ENCODE peak calls at places on chromosomes 5 and 9, in ten cellular contexts. K, R, Q, U, C, B, I, L, W and O are unnamed samples.

GRCh38 chr9:133931059-133931458 is 61.1 kb downstream of the VAV2 start:
- DNase-seq in Q (no peak), L (no peak), C (no peak), W (no peak), R (no peak), U (no peak), K (no peak), I (no peak), B (no peak), O (no peak)

GRCh38 chr9:14911046-14911445 is 818 bp upstream of the FREM1 start:
- DNase-seq in W (no peak), L (no peak), K (no peak), Q (no peak), I (no peak), U (no peak), R (no peak), B (no peak), C (no peak), O (peak; percentile 25)

GRCh38 chr5:55146543-55147151 is 13.3 kb upstream of the GPX8 start:
- DNase-seq in U (peak; percentile 91), W (peak; percentile 82), K (peak; percentile 82), Q (peak; percentile 71), C (peak; percentile 62), L (peak; percentile 93), B (peak; percentile 85), I (peak; percentile 83), R (no peak), O (peak; percentile 91)

GRCh38 chr5:131821221-131821620 is 24.4 kb upstream of the FNIP1 start:
- DNase-seq in W (peak; percentile 19), K (no peak), Q (no peak), B (peak; percentile 4), U (no peak), I (no peak), R (no peak), L (peak; percentile 43), C (no peak), O (no peak)

GRCh38 chr5:42360061-42360460 is 63.2 kb upstream of the GHR start:
- DNase-seq in I (no peak), R (no peak), C (no peak), W (peak; percentile 8), B (peak; percentile 75), U (no peak), L (no peak), Q (no peak), K (no peak), O (no peak)

GRCh38 chr5:36502608-36503007 is 103.8 kb upstream of the SLC1A3 start:
- DNase-seq in U (no peak), C (no peak), I (no peak), Q (no peak), B (peak; percentile 88), L (peak; percentile 84), R (no peak), K (peak; percentile 16), W (peak; percentile 82), O (peak; percentile 58)

GRCh38 chr9:2764371-2764770 is 47.1 kb downstream of the KCNV2 start:
- DNase-seq in K (no peak), R (no peak), C (no peak), B (no peak), I (no peak), W (peak; percentile 31), Q (peak; percentile 15), U (no peak), L (no peak), O (no peak)

GRCh38 chr9:98742325-98743280 is 33.9 kb upstream of the GABBR2 start:
- DNase-seq in Q (no peak), K (no peak), R (no peak), I (no peak), W (peak; percentile 81), C (no peak), B (peak; percentile 73), U (no peak), L (peak; percentile 33), O (no peak)

GRCh38 chr5:171956870-171957501 is 49.5 kb downstream of the FBXW11 start:
- DNase-seq in B (no peak), K (no peak), I (no peak), C (no peak), W (no peak), U (no peak), L (no peak), R (no peak), Q (no peak), O (no peak)

GRCh38 chr5:171954721-171955120 is 51.7 kb downstream of the FBXW11 start:
- DNase-seq in K (no peak), Q (no peak), W (peak; percentile 73), C (no peak), L (peak; percentile 36), I (no peak), U (no peak), R (no peak), B (peak; percentile 57), O (no peak)

GRCh38 chr5:171957591-171958251 is 48.7 kb downstream of the FBXW11 start:
- DNase-seq in R (no peak), B (no peak), L (no peak), W (no peak), Q (no peak), I (no peak), C (no peak), U (no peak), K (peak; percentile 65), O (no peak)

GRCh38 chr5:171955761-171956160 is 50.7 kb downstream of the FBXW11 start:
- DNase-seq in U (no peak), B (no peak), K (no peak), R (no peak), W (no peak), Q (no peak), I (no peak), C (no peak), L (no peak), O (no peak)

DNA sequence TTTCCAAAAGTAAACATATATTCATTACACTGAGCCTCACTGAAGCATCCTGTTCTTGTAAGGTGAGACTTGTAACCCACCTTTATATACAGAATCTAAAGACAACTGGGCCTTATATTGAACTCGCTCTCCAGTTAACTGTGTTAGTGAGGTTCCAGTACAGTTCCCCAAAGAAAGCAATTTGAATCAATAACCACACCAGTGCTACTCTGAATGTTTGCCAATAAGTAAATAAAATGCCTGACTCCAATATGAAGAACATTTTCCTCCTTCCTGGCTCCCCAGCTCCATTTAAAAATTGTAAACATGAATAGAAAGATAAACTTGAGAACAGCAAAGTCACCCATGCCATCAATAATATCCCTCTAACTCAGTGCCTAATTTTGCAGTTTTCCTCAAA is 50.1 kb downstream of the FBXW11 start:
- DNase-seq in Q (no peak), U (no peak), L (no peak), W (no peak), R (no peak), C (no peak), B (no peak), I (no peak), K (no peak), O (no peak)
- H3K4me1 ChIP-seq in Q (no peaks in the 10 kb centered on the region), U (peaks cover 35% of the 10 kb centered on the region), L (peaks cover 51% of the 10 kb centered on the region), W (peaks cover 22% of the 10 kb centered on the region), R (peaks cover 17% of the 10 kb centered on the region), C (peaks cover 85% of the 10 kb centered on the region), B (peaks cover 48% of the 10 kb centered on the region), I (peaks cover 55% of the 10 kb centered on the region), K (peaks cover 81% of the 10 kb centered on the region), O (peaks cover 31% of the 10 kb centered on the region)

DNA sequence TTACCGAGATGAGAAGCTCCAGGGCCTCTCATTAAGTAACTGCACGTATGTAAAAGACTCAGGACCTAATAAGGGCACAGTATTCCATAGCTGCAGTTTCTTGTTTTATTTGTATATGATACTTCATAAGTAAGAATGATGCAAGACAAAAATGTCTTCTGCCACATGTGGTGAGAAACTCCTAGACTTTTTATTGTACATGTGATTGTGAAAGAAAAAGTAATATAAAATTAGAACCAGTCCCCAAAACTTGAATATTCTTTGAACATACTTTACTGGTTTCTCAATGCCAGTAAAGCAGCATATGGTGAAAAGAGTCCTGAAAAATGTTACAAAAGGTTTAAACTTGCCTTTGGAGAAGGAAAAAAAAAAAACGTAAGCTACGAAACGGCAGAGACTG is 110.0 kb upstream of the OTULINL start:
- DNase-seq in K (no peak), I (no peak), C (no peak), L (peak; percentile 69), U (no peak), W (peak; percentile 37), Q (no peak), B (no peak), R (no peak), O (no peak)
- H3K36me3 ChIP-seq in K (peaks cover 15% of the 10 kb centered on the region), I (no peaks in the 10 kb centered on the region), C (peaks cover 77% of the 10 kb centered on the region), L (peaks cover 97% of the 10 kb centered on the region), U (no peaks in the 10 kb centered on the region), W (peaks cover 60% of the 10 kb centered on the region), Q (no peaks in the 10 kb centered on the region), B (peaks cover 94% of the 10 kb centered on the region), R (peaks cover 6% of the 10 kb centered on the region), O (peaks cover 24% of the 10 kb centered on the region)

GRCh38 chr5:133642153-133642552 is 29.8 kb upstream of the FSTL4 start:
- DNase-seq in W (no peak), U (no peak), C (no peak), R (no peak), K (no peak), I (no peak), B (no peak), Q (no peak), L (no peak), O (no peak)
- H3K4me3 ChIP-seq in W (no peak overlapping the region), U (no peak overlapping the region), C (no peak overlapping the region), R (no peak overlapping the region), K (no peak overlapping the region), I (no peak overlapping the region), B (no peak overlapping the region), Q (no peak overlapping the region), L (no peak overlapping the region), O (no peak overlapping the region)

GRCh38 chr9:21324040-21324439 is 11.2 kb downstream of the KLHL9 start:
- DNase-seq in U (no peak), Q (no peak), R (no peak), K (peak; percentile 10), B (no peak), I (no peak), C (no peak), L (no peak), W (no peak), O (no peak)

GRCh38 chr9:21323091-21323490 is 12.1 kb downstream of the KLHL9 start:
- DNase-seq in L (no peak), I (no peak), K (no peak), W (no peak), R (no peak), B (no peak), U (no peak), Q (no peak), C (no peak), O (no peak)

GRCh38 chr9:21331676-21332402 is 3.4 kb downstream of the KLHL9 start:
- DNase-seq in Q (no peak), K (no peak), R (no peak), U (no peak), C (no peak), B (peak; percentile 40), L (no peak), I (no peak), W (peak; percentile 34), O (no peak)

DNA sequence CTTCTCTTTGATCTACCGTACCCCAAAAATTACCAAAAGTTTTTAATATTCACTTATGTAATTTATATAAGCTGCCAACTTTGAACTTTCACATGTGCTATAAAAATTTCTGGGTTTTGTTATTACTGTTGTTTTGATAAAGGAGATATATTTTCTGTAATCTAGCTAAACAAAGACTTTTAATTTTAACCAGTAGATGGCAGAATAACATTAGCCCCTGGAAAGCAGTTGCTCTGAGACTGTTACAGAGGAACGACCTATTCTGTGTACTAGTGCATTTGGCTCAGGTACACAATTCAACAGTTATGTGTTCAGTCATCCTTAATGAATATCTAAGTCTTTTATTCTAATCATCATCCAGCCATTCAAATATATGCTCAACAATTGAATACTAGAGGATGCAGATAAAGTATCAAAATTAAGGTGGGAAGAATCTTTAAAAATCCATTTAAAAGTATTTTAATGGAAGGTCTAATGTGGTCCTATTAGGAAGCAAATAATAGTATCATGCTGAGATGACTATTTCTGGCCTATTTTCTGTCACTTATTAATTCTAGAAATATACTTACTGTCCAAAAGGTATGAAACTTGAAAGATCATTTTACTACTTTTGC is 8.6 kb downstream of the KLHL9 start:
- DNase-seq in K (no peak), R (no peak), L (peak; percentile 78), I (no peak), B (peak; percentile 72), C (no peak), Q (peak; percentile 67), U (peak; percentile 55), W (peak; percentile 44), O (peak; percentile 41)
- H3K4me1 ChIP-seq in K (peaks cover 27% of the 10 kb centered on the region), R (peaks cover 8% of the 10 kb centered on the region), L (peaks cover 30% of the 10 kb centered on the region), I (peaks cover 47% of the 10 kb centered on the region), B (peaks cover 30% of the 10 kb centered on the region), C (peaks cover 54% of the 10 kb centered on the region), Q (peaks cover 8% of the 10 kb centered on the region), U (peaks cover 9% of the 10 kb centered on the region), W (peaks cover under 1% of the 10 kb centered on the region), O (no peaks in the 10 kb centered on the region)